ENCODE peak calls at places on chromosomes 4 and X, in ten cellular contexts. G is kidney, D is GM13976, P is fibroblast of mammary gland, A is Peyer's patch, Z is pancreas, X is endothelial cell, V is progenitor cell of endocrine pancreas, W is uterus, E is lower leg skin. B is an unnamed sample.

GRCh38 chr4:109559983-109560686 is at the start of gene MCUB:
- DNase-seq in G (peak), D (peak), P (peak), A (peak), Z (peak), X (peak), V (peak), W (peak), E (peak), B (peak)

GRCh38 chrX:103607385-103608304 is at the start of gene TCEAL3:
- DNase-seq in G (peak), D (peak), P (peak), A (peak), Z (peak), X (peak), V (peak), W (peak), E (peak), B (peak)

GRCh38 chrX:7201481-7201880 is 53.5 kb upstream of the PUDP start:
- DNase-seq in G (no peak), D (no peak), P (peak), A (no peak), Z (no peak), X (no peak), V (no peak), W (no peak), E (no peak), B (no peak)

GRCh38 chrX:122641136-122641535 is 542.9 kb upstream of the GRIA3 start:
- DNase-seq in G (no peak), D (no peak), P (peak), A (no peak), Z (no peak), X (no peak), V (no peak), W (no peak), E (no peak), B (no peak)

GRCh38 chr4:41103657-41104056 is 110.7 kb downstream of the APBB2 start:
- DNase-seq in G (no peak), D (no peak), P (peak), A (no peak), Z (no peak), X (no peak), V (no peak), W (no peak), E (no peak), B (no peak)

GRCh38 chrX:21004835-21005234 is 369.4 kb upstream of the CNKSR2 start:
- DNase-seq in G (no peak), D (no peak), P (peak), A (no peak), Z (no peak), X (no peak), V (no peak), W (no peak), E (no peak), B (no peak)

GRCh38 chr4:5511791-5512190 is 196.6 kb downstream of the EVC2 start:
- DNase-seq in G (no peak), D (no peak), P (peak), A (no peak), Z (no peak), X (no peak), V (no peak), W (no peak), E (no peak), B (no peak)

GRCh38 chr4:7512428-7512827 is 77.7 kb upstream of the PSAPL1 start:
- DNase-seq in G (no peak), D (no peak), P (no peak), A (no peak), Z (no peak), X (no peak), V (no peak), W (no peak), E (no peak), B (no peak)

GRCh38 chrX:31483336-31483735 is 411.5 kb upstream of the FTHL17 start:
- DNase-seq in G (no peak), D (no peak), P (peak), A (no peak), Z (no peak), X (no peak), V (no peak), W (no peak), E (no peak), B (no peak)

GRCh38 chrX:2391869-2392606 is 108.7 kb downstream of the DHRSX start:
- DNase-seq in G (no peak), D (no peak), P (peak), A (no peak), Z (no peak), X (no peak), V (no peak), W (no peak), E (no peak), B (no peak)

GRCh38 chr4:8311096-8312068 is 41.8 kb downstream of the HTRA3 start:
- DNase-seq in G (no peak), D (no peak), P (no peak), A (peak), Z (no peak), X (no peak), V (no peak), W (peak), E (no peak), B (no peak)

GRCh38 chrX:14936561-14936960 is 63.3 kb downstream of the MOSPD2 start:
- DNase-seq in G (no peak), D (peak), P (peak), A (no peak), Z (no peak), X (no peak), V (no peak), W (peak), E (no peak), B (no peak)

GRCh38 chrX:356385-357034 is 30.2 kb downstream of the PPP2R3B start:
- DNase-seq in G (peak), D (no peak), P (peak), A (no peak), Z (no peak), X (no peak), V (no peak), W (no peak), E (no peak), B (no peak)

GRCh38 chr4:180828455-180829018 is 1414.7 kb upstream of the TENM3 start:
- DNase-seq in G (no peak), D (no peak), P (peak), A (no peak), Z (no peak), X (peak), V (no peak), W (no peak), E (no peak), B (peak)

GRCh38 chrX:100264200-100264599 is 145.9 kb downstream of the PCDH19 start:
- DNase-seq in G (no peak), D (peak), P (no peak), A (no peak), Z (no peak), X (no peak), V (no peak), W (no peak), E (no peak), B (no peak)

GRCh38 chr4:40466789-40467188 is 131.7 kb downstream of the CHRNA9 start:
- DNase-seq in G (no peak), D (peak), P (no peak), A (no peak), Z (no peak), X (no peak), V (no peak), W (no peak), E (no peak), B (no peak)

GRCh38 chrX:26915064-26915463 is 548.1 kb downstream of the PPP4R3C start:
- DNase-seq in G (no peak), D (no peak), P (peak), A (no peak), Z (no peak), X (no peak), V (no peak), W (no peak), E (no peak), B (no peak)

GRCh38 chrX:110180928-110181310 is 137.0 kb downstream of the AMMECR1 start:
- DNase-seq in G (no peak), D (no peak), P (peak), A (no peak), Z (no peak), X (no peak), V (no peak), W (no peak), E (no peak), B (no peak)

GRCh38 chrX:53155512-53156206 is 61.7 kb downstream of the KANTR start:
- DNase-seq in G (no peak), D (no peak), P (no peak), A (no peak), Z (no peak), X (no peak), V (no peak), W (no peak), E (no peak), B (no peak)

GRCh38 chr4:76550966-76551780 is 116.1 kb downstream of the SHROOM3 start:
- DNase-seq in G (no peak), D (no peak), P (no peak), A (no peak), Z (no peak), X (no peak), V (no peak), W (no peak), E (no peak), B (no peak)

GRCh38 chr4:92111493-92111892 is 192.3 kb upstream of the GRID2 start:
- DNase-seq in G (no peak), D (no peak), P (no peak), A (no peak), Z (no peak), X (no peak), V (no peak), W (no peak), E (no peak), B (no peak)

GRCh38 chr4:10762541-10762940 is 78.0 kb upstream of the CLNK start:
- DNase-seq in G (no peak), D (no peak), P (peak), A (no peak), Z (no peak), X (no peak), V (no peak), W (no peak), E (no peak), B (no peak)
- TF ChIP-seq CTCF in G (no peak), D (no peak), P (no peak), A (no peak), Z (no peak), X (no peak), V (no peak), W (no peak), E (no peak), B (no peak)

GRCh38 chr4:99712099-99712498 is 54.5 kb upstream of the C4orf54 start:
- DNase-seq in G (no peak), D (no peak), P (no peak), A (no peak), Z (peak), X (no peak), V (no peak), W (no peak), E (no peak), B (no peak)

GRCh38 chr4:99710681-99711345 is 53.2 kb upstream of the C4orf54 start:
- DNase-seq in G (no peak), D (no peak), P (peak), A (no peak), Z (no peak), X (no peak), V (no peak), W (no peak), E (no peak), B (no peak)

GRCh38 chr4:99710020-99710419 is 52.4 kb upstream of the C4orf54 start:
- DNase-seq in G (no peak), D (no peak), P (no peak), A (no peak), Z (no peak), X (no peak), V (no peak), W (no peak), E (no peak), B (no peak)

GRCh38 chr4:99712530-99712929 is 54.9 kb upstream of the C4orf54 start:
- DNase-seq in G (no peak), D (no peak), P (no peak), A (no peak), Z (no peak), X (no peak), V (no peak), W (no peak), E (no peak), B (no peak)

GRCh38 chr4:99711657-99712056 is 54.0 kb upstream of the C4orf54 start:
- DNase-seq in G (no peak), D (no peak), P (no peak), A (no peak), Z (no peak), X (no peak), V (no peak), W (no peak), E (no peak), B (no peak)
- TF ChIP-seq CTCF in G (no peak), D (no peak), P (no peak), A (no peak), Z (no peak), X (no peak), V (no peak), W (no peak), E (no peak), B (no peak)

DNA sequence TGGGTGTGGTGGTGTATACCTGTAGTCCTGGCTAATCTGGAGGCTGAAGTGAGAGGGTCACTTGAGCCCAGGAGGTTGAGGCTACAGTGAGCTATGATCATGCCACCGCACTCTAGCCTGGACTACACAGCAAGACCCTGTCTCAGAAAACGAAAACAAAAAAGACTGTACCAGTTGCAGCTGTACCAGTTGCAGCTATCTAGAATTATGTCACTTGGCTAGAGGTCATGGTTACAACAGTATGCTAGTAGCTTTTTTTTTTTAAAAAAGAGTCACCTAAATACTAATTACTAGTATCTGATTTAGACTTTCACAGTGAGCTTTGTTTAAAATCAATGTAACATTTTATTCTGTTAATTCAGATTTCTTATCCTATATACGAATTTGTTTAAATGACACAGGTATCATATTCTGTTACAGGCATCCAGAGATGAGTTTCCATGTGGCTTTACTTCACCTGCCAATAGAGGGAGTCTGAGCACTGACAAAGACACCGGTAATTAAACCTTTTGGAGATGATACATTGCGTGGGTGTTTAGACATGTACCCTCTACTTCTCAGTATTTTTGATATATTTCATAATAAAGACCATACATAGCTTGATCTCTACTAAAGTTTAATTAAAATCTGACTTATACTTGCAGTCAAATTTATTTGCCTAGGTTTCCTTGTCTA is 100.2 kb upstream of the IL13RA1 start:
- DNase-seq in G (no peak), D (peak), P (peak), A (no peak), Z (no peak), X (no peak), V (no peak), W (no peak), E (no peak), B (no peak)
- TF ChIP-seq CTCF in G (no peak), D (peak), P (peak), A (no peak), Z (peak), X (no peak), V (peak), W (peak), E (no peak), B (peak)

GRCh38 chr4:38049545-38050170 is 89.5 kb downstream of the PTTG2 start:
- DNase-seq in G (no peak), D (no peak), P (no peak), A (no peak), Z (no peak), X (no peak), V (no peak), W (no peak), E (no peak), B (no peak)

GRCh38 chr4:38050560-38051350 is 90.6 kb downstream of the PTTG2 start:
- DNase-seq in G (no peak), D (no peak), P (no peak), A (no peak), Z (no peak), X (no peak), V (no peak), W (no peak), E (no peak), B (no peak)

GRCh38 chr4:38044060-38044459 is 83.9 kb downstream of the PTTG2 start:
- DNase-seq in G (no peak), D (no peak), P (no peak), A (no peak), Z (no peak), X (no peak), V (no peak), W (no peak), E (no peak), B (no peak)

GRCh38 chr4:38046735-38047487 is 86.7 kb downstream of the PTTG2 start:
- DNase-seq in G (no peak), D (no peak), P (peak), A (no peak), Z (no peak), X (no peak), V (no peak), W (no peak), E (no peak), B (no peak)
- TF ChIP-seq CTCF in G (no peak), D (no peak), P (no peak), A (no peak), Z (no peak), X (no peak), V (no peak), W (no peak), E (no peak), B (no peak)

GRCh38 chrX:131789664-131790063 is 233.4 kb upstream of the STK26 start:
- DNase-seq in G (no peak), D (peak), P (no peak), A (no peak), Z (no peak), X (no peak), V (no peak), W (no peak), E (no peak), B (no peak)

GRCh38 chrX:131779313-131779712 is 235.4 kb downstream of the OR13H1 start:
- DNase-seq in G (no peak), D (no peak), P (no peak), A (no peak), Z (no peak), X (no peak), V (no peak), W (no peak), E (no peak), B (no peak)

GRCh38 chrX:131778269-131779218 is 234.7 kb downstream of the OR13H1 start:
- DNase-seq in G (no peak), D (no peak), P (peak), A (peak), Z (peak), X (no peak), V (no peak), W (peak), E (no peak), B (no peak)

GRCh38 chrX:131783555-131784338 is 239.4 kb upstream of the STK26 start:
- DNase-seq in G (no peak), D (no peak), P (peak), A (peak), Z (peak), X (no peak), V (no peak), W (peak), E (no peak), B (no peak)
- TF ChIP-seq CTCF in G (peak), D (peak), P (peak), A (no peak), Z (peak), X (no peak), V (no peak), W (peak), E (no peak), B (no peak)

DNA sequence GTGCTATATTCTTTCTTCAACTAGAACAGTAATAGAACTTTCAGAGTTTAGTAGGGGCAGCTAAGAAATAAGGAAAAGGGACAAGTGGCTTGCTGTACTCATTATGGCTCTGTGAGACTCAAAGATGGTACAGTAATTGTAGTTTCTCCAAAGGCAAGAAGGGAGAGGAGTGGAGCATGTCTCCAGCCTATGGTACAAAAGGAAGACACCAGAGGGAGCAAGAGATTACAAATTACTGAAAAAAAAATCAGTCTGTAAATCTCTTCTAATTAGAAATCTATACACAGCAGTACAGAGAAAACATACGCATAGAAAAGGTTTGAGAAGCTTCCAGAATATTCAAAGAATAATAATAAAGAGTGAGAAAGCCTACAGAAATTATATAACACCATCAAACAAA is 61.4 kb downstream of the KLHL4 start:
- DNase-seq in G (no peak), D (no peak), P (peak), A (no peak), Z (no peak), X (no peak), V (no peak), W (no peak), E (no peak), B (no peak)
- TF ChIP-seq CTCF in G (no peak), D (no peak), P (peak), A (no peak), Z (no peak), X (no peak), V (peak), W (no peak), E (no peak), B (no peak)

DNA sequence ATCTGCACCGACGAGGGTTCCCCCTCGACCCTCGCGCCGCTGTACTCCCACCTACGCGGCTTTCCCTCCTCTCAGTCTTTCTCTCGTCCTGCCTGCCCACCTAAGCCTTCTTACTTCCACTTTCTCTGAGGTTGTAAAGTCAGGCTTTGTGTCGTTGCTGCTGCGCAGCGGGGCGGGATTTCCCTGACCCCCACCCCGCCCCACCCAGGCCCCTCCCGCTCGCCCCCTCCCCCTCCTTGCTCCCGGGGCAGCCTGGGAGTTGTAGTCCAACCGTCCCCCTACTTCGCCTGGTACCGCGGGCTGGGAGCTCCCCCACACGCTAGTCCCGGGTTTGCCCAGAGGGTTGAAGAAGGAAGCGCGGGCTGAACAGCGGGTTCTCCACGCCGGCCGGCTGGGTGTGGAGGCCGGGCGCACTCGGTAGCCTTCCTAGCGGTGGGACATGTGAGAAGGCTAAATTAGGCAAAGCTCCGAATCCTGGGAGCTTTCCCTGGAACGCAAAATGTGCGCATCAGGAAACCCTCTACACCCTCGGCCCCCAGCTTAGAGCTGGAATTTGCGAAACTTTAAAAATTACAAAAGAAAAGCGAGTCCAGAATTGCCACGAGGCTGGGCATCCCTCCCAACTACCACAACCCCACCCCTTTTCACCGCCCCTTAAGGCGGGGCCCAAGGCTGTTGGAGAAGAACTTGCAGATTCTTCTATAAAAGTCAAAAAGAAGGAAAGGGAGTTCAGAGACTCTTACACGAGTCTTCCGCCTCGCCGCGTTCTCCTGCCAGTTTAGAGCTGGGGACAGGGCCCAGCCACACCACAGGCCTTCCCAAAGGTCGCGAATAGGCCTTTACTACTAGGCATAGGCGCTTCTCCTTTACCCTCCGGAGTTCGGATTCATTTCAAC is at the start of gene ATP11C:
- DNase-seq in G (peak), D (peak), P (peak), A (peak), Z (peak), X (peak), V (peak), W (peak), E (peak), B (peak)
- TF ChIP-seq CTCF in G (no peak), D (peak), P (no peak), A (no peak), Z (no peak), X (no peak), V (no peak), W (no peak), E (no peak), B (no peak)

B was measured in activated CD8-positive, alpha-beta T cell treated with anti-CD3 and anti-CD28 coated beads for 36 hours.